ENCODE peak calls at places on chromosomes 6 and 20, in nine cellular contexts. One of them, this sample, is unnamed.

GRCh38 chr6:20148433-20148832 is 63.8 kb downstream of the MBOAT1 start:
- DNase-seq in tibial nerve: no peak
- DNase-seq in AG10803: no peak
- DNase-seq in lower leg skin: no peak
- DNase-seq in lung: no peak
- DNase-seq in ovary: no peak
- DNase-seq in mammary epithelial cell: no peak
- DNase-seq in PC-3: no peak
- DNase-seq in fibroblast of villous mesenchyme: no peak
- DNase-seq in this sample: no peak

GRCh38 chr6:74969591-74970267 is 236.1 kb downstream of the COL12A1 start:
- DNase-seq in tibial nerve: no peak
- DNase-seq in AG10803: no peak
- DNase-seq in lower leg skin: no peak
- DNase-seq in lung: no peak
- DNase-seq in ovary: no peak
- DNase-seq in mammary epithelial cell: no peak
- DNase-seq in PC-3: peak; percentile 39
- DNase-seq in fibroblast of villous mesenchyme: no peak
- DNase-seq in this sample: no peak

GRCh38 chr6:105798057-105798456 is 288.1 kb upstream of the PRDM1 start:
- DNase-seq in tibial nerve: no peak
- DNase-seq in AG10803: peak; percentile 94
- DNase-seq in lower leg skin: peak; percentile 68
- DNase-seq in lung: no peak
- DNase-seq in ovary: no peak
- DNase-seq in mammary epithelial cell: no peak
- DNase-seq in PC-3: no peak
- DNase-seq in fibroblast of villous mesenchyme: peak; percentile 91
- DNase-seq in this sample: no peak

GRCh38 chr6:89970609-89971337 is 76.5 kb downstream of the GJA10 start:
- DNase-seq in tibial nerve: no peak
- DNase-seq in AG10803: peak; percentile 58
- DNase-seq in lower leg skin: no peak
- DNase-seq in lung: no peak
- DNase-seq in ovary: peak; percentile 28
- DNase-seq in mammary epithelial cell: peak; percentile 45
- DNase-seq in PC-3: peak; percentile 73
- DNase-seq in fibroblast of villous mesenchyme: peak; percentile 61
- DNase-seq in this sample: peak; percentile 11

GRCh38 chr6:139369068-139369467 is 5.4 kb downstream of the CITED2 start:
- DNase-seq in tibial nerve: no peak
- DNase-seq in AG10803: peak; percentile 58
- DNase-seq in lower leg skin: no peak
- DNase-seq in lung: no peak
- DNase-seq in ovary: no peak
- DNase-seq in mammary epithelial cell: no peak
- DNase-seq in PC-3: no peak
- DNase-seq in fibroblast of villous mesenchyme: peak; percentile 36
- DNase-seq in this sample: no peak

GRCh38 chr6:124783344-124783743 is 178.9 kb upstream of the RNF217 start:
- DNase-seq in tibial nerve: no peak
- DNase-seq in AG10803: no peak
- DNase-seq in lower leg skin: no peak
- DNase-seq in lung: no peak
- DNase-seq in ovary: no peak
- DNase-seq in mammary epithelial cell: no peak
- DNase-seq in PC-3: no peak
- DNase-seq in fibroblast of villous mesenchyme: no peak
- DNase-seq in this sample: no peak

GRCh38 chr6:160036790-160037206 is 67.9 kb downstream of the IGF2R start:
- DNase-seq in tibial nerve: no peak
- DNase-seq in AG10803: peak; percentile 88
- DNase-seq in lower leg skin: peak; percentile 58
- DNase-seq in lung: peak; percentile 27
- DNase-seq in ovary: no peak
- DNase-seq in mammary epithelial cell: peak; percentile 81
- DNase-seq in PC-3: peak; percentile 86
- DNase-seq in fibroblast of villous mesenchyme: peak; percentile 68
- DNase-seq in this sample: no peak

GRCh38 chr6:156061958-156062661 is 606.5 kb upstream of the NOX3 start:
- DNase-seq in tibial nerve: no peak
- DNase-seq in AG10803: no peak
- DNase-seq in lower leg skin: peak; percentile 66
- DNase-seq in lung: no peak
- DNase-seq in ovary: peak; percentile 44
- DNase-seq in mammary epithelial cell: no peak
- DNase-seq in PC-3: no peak
- DNase-seq in fibroblast of villous mesenchyme: no peak
- DNase-seq in this sample: no peak

GRCh38 chr6:40293824-40294188 is 293.4 kb downstream of the LRFN2 start:
- DNase-seq in tibial nerve: no peak
- DNase-seq in AG10803: no peak
- DNase-seq in lower leg skin: no peak
- DNase-seq in lung: no peak
- DNase-seq in ovary: no peak
- DNase-seq in mammary epithelial cell: no peak
- DNase-seq in PC-3: no peak
- DNase-seq in fibroblast of villous mesenchyme: no peak
- DNase-seq in this sample: no peak

GRCh38 chr20:61285691-61286090 is 33.6 kb downstream of the CDH4 start:
- DNase-seq in tibial nerve: no peak
- DNase-seq in AG10803: no peak
- DNase-seq in lower leg skin: no peak
- DNase-seq in lung: no peak
- DNase-seq in ovary: no peak
- DNase-seq in mammary epithelial cell: no peak
- DNase-seq in PC-3: no peak
- DNase-seq in fibroblast of villous mesenchyme: no peak
- DNase-seq in this sample: no peak

GRCh38 chr20:52410746-52411317 is 219.3 kb upstream of the ZFP64 start:
- DNase-seq in tibial nerve: no peak
- DNase-seq in AG10803: peak; percentile 74
- DNase-seq in lower leg skin: no peak
- DNase-seq in lung: no peak
- DNase-seq in ovary: no peak
- DNase-seq in mammary epithelial cell: no peak
- DNase-seq in PC-3: no peak
- DNase-seq in fibroblast of villous mesenchyme: peak; percentile 28
- DNase-seq in this sample: no peak

GRCh38 chr6:168116975-168117899 is 38.2 kb upstream of the FRMD1 start:
- DNase-seq in tibial nerve: peak; percentile 5
- DNase-seq in AG10803: no peak
- DNase-seq in lower leg skin: no peak
- DNase-seq in lung: no peak
- DNase-seq in ovary: peak; percentile 6
- DNase-seq in mammary epithelial cell: no peak
- DNase-seq in PC-3: no peak
- DNase-seq in fibroblast of villous mesenchyme: no peak
- DNase-seq in this sample: no peak

GRCh38 chr6:147310511-147310910 is 106.3 kb downstream of the STXBP5 start:
- DNase-seq in tibial nerve: no peak
- DNase-seq in AG10803: no peak
- DNase-seq in lower leg skin: no peak
- DNase-seq in lung: no peak
- DNase-seq in ovary: no peak
- DNase-seq in mammary epithelial cell: no peak
- DNase-seq in PC-3: no peak
- DNase-seq in fibroblast of villous mesenchyme: no peak
- DNase-seq in this sample: no peak

GRCh38 chr6:38997128-38997761 is 51.3 kb upstream of the GLP1R start:
- DNase-seq in tibial nerve: no peak
- DNase-seq in AG10803: peak; percentile 8
- DNase-seq in lower leg skin: no peak
- DNase-seq in lung: no peak
- DNase-seq in ovary: no peak
- DNase-seq in mammary epithelial cell: peak; percentile 3
- DNase-seq in PC-3: peak; percentile 36
- DNase-seq in fibroblast of villous mesenchyme: peak; percentile 22
- DNase-seq in this sample: peak; percentile 52

GRCh38 chr6:41587223-41587879 is 41.2 kb downstream of the FOXP4 start:
- DNase-seq in tibial nerve: no peak
- DNase-seq in AG10803: no peak
- DNase-seq in lower leg skin: no peak
- DNase-seq in lung: no peak
- DNase-seq in ovary: no peak
- DNase-seq in mammary epithelial cell: no peak
- DNase-seq in PC-3: no peak
- DNase-seq in fibroblast of villous mesenchyme: no peak
- DNase-seq in this sample: no peak

GRCh38 chr6:150622941-150623874 is 23.5 kb downstream of the PLEKHG1 start:
- DNase-seq in tibial nerve: no peak
- DNase-seq in AG10803: no peak
- DNase-seq in lower leg skin: no peak
- DNase-seq in lung: no peak
- DNase-seq in ovary: no peak
- DNase-seq in mammary epithelial cell: no peak
- DNase-seq in PC-3: no peak
- DNase-seq in fibroblast of villous mesenchyme: no peak
- DNase-seq in this sample: peak; percentile 85

GRCh38 chr20:59620860-59621485 is 16.6 kb downstream of the PHACTR3 start:
- DNase-seq in tibial nerve: no peak
- DNase-seq in AG10803: no peak
- DNase-seq in lower leg skin: no peak
- DNase-seq in lung: no peak
- DNase-seq in ovary: no peak
- DNase-seq in mammary epithelial cell: no peak
- DNase-seq in PC-3: no peak
- DNase-seq in fibroblast of villous mesenchyme: no peak
- DNase-seq in this sample: no peak
- H3K4me3 ChIP-seq in tibial nerve: no peak overlapping the region
- H3K4me3 ChIP-seq in AG10803: no peak overlapping the region
- H3K4me3 ChIP-seq in lower leg skin: no peak overlapping the region
- H3K4me3 ChIP-seq in lung: no peak overlapping the region
- H3K4me3 ChIP-seq in ovary: no peak overlapping the region
- H3K4me3 ChIP-seq in mammary epithelial cell: no peak overlapping the region
- H3K4me3 ChIP-seq in PC-3: no peak overlapping the region
- H3K4me3 ChIP-seq in fibroblast of villous mesenchyme: no peak overlapping the region
- H3K4me3 ChIP-seq in this sample: no peak overlapping the region

DNA sequence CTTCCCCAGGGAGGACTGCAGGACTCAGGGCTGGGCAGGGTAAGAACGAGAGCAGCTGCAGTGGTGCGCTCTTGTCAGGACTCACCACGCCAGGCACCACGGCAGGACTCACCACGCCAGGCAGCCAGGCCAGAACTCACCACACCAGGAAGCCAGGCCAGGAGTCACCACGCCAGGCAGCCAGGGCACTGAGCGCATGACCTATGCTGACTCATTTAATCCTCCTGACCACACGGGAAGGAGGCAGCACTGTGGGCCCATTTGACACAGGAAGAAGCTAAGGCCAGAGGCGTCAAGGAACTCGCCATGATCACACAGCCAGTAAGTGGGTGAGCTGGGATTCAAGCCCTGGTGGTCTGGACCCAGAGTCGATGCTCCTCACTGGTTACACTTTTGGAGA is 189.3 kb downstream of the PREX1 start:
- DNase-seq in tibial nerve: no peak
- DNase-seq in AG10803: peak; percentile 44
- DNase-seq in lower leg skin: no peak
- DNase-seq in lung: no peak
- DNase-seq in ovary: no peak
- DNase-seq in mammary epithelial cell: peak; percentile 14
- DNase-seq in PC-3: peak; percentile 59
- DNase-seq in fibroblast of villous mesenchyme: peak; percentile 77
- DNase-seq in this sample: peak; percentile 35
- TF ChIP-seq CTCF in tibial nerve: no peak
- TF ChIP-seq CTCF in AG10803: no peak
- TF ChIP-seq CTCF in lower leg skin: no peak
- TF ChIP-seq CTCF in lung: no peak
- TF ChIP-seq CTCF in ovary: no peak
- TF ChIP-seq CTCF in mammary epithelial cell: no peak
- TF ChIP-seq CTCF in PC-3: no peak
- TF ChIP-seq CTCF in fibroblast of villous mesenchyme: no peak
- TF ChIP-seq CTCF in this sample: no peak

GRCh38 chr20:38229376-38230252 is 30.9 kb downstream of the KIAA1755 start:
- DNase-seq in tibial nerve: no peak
- DNase-seq in AG10803: no peak
- DNase-seq in lower leg skin: no peak
- DNase-seq in lung: no peak
- DNase-seq in ovary: no peak
- DNase-seq in mammary epithelial cell: no peak
- DNase-seq in PC-3: peak; percentile 68
- DNase-seq in fibroblast of villous mesenchyme: peak; percentile 50
- DNase-seq in this sample: peak; percentile 22
- H3K4me3 ChIP-seq in tibial nerve: no peak overlapping the region
- H3K4me3 ChIP-seq in AG10803: no peak overlapping the region
- H3K4me3 ChIP-seq in lower leg skin: no peak overlapping the region
- H3K4me3 ChIP-seq in lung: no peak overlapping the region
- H3K4me3 ChIP-seq in ovary: no peak overlapping the region
- H3K4me3 ChIP-seq in mammary epithelial cell: no peak overlapping the region
- H3K4me3 ChIP-seq in PC-3: no peak overlapping the region
- H3K4me3 ChIP-seq in fibroblast of villous mesenchyme: no peak overlapping the region
- H3K4me3 ChIP-seq in this sample: no peak overlapping the region

DNA sequence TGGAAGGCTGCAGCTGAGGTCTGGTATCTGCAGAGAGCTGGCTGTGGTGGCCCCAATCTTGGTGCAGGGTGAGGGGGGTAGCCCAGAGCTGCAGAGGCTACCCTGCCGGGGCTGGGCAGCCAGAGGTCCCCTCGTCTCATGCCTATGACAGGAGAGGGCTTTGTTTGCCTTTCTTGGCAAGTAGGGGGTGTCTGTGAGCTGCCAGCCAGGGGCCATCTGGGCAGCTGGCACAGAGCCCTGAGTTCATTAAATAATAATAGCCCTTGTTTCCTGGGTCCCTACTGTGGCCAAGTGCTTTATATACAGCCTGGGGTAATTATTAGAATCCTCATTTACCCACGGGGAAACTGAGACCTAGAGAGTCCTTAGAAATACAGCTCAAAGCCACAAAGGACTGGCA is 66.6 kb downstream of the EZR start:
- DNase-seq in tibial nerve: no peak
- DNase-seq in AG10803: peak; percentile 45
- DNase-seq in lower leg skin: no peak
- DNase-seq in lung: no peak
- DNase-seq in ovary: no peak
- DNase-seq in mammary epithelial cell: peak; percentile 8
- DNase-seq in PC-3: no peak
- DNase-seq in fibroblast of villous mesenchyme: peak; percentile 37
- DNase-seq in this sample: no peak
- TF ChIP-seq CTCF in tibial nerve: peak; percentile 10
- TF ChIP-seq CTCF in AG10803: peak; percentile 27
- TF ChIP-seq CTCF in lower leg skin: no peak
- TF ChIP-seq CTCF in lung: no peak
- TF ChIP-seq CTCF in ovary: no peak
- TF ChIP-seq CTCF in mammary epithelial cell: no peak
- TF ChIP-seq CTCF in PC-3: no peak
- TF ChIP-seq CTCF in fibroblast of villous mesenchyme: peak; percentile 18
- TF ChIP-seq CTCF in this sample: no peak

DNA sequence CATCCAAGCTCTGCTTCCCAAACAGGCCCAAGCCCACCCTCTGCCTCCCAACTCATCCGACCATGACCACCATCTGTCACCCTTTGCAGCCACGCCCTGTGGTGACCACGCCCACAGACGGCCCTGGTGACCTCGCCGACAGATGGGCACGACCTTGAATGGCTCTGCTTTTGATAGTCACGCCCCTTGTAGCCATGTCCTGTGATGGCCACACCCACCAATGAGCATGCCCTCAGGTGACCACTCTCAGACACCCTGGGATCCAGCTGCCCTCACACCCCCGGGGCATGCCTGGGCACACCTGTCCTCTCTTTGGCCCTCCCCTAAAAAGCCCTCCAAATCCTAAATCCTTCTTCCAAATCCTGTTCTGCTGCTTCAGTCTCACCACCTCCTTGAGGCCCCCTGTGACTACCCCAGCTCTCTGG is 51.0 kb downstream of the SSR1 start:
- DNase-seq in tibial nerve: no peak
- DNase-seq in AG10803: no peak
- DNase-seq in lower leg skin: no peak
- DNase-seq in lung: peak; percentile 39
- DNase-seq in ovary: no peak
- DNase-seq in mammary epithelial cell: peak; percentile 48
- DNase-seq in PC-3: no peak
- DNase-seq in fibroblast of villous mesenchyme: no peak
- DNase-seq in this sample: peak; percentile 39
- H3K4me3 ChIP-seq in tibial nerve: no peak overlapping the region
- H3K4me3 ChIP-seq in AG10803: peak overlapping the region; percentile 87
- H3K4me3 ChIP-seq in lower leg skin: no peak overlapping the region
- H3K4me3 ChIP-seq in lung: no peak overlapping the region
- H3K4me3 ChIP-seq in ovary: no peak overlapping the region
- H3K4me3 ChIP-seq in mammary epithelial cell: peak overlapping the region; percentile 40
- H3K4me3 ChIP-seq in PC-3: peak overlapping the region; percentile 75
- H3K4me3 ChIP-seq in fibroblast of villous mesenchyme: peak overlapping the region; percentile 81
- H3K4me3 ChIP-seq in this sample: no peak overlapping the region